ENCODE peak calls at places on chromosomes 16 and 17, in seven cellular contexts. E is Caco-2, N is AG09309, J is neural progenitor cell, A is left ventricle myocardium inferior, F is endodermal cell, X is heart right ventricle. Q is an unnamed sample.

GRCh38 chr17:38850374-38850773 is 3.1 kb downstream of the RPL23 start:
- DNase-seq in E (no peak), N (no peak), J (no peak), A (no peak), F (no peak), X (no peak), Q (no peak)

GRCh38 chr16:84735846-84736586 is 36.2 kb downstream of the USP10 start:
- DNase-seq in E (no peak), N (no peak), J (no peak), A (no peak), F (no peak), X (peak; percentile 45), Q (peak; percentile 36)

GRCh38 chr17:14873996-14874395 is 391.1 kb downstream of the PMP22 start:
- DNase-seq in E (no peak), N (peak; percentile 39), J (no peak), A (no peak), F (no peak), X (no peak), Q (no peak)

GRCh38 chr17:81440511-81441244 is 45.4 kb downstream of the BAHCC1 start:
- DNase-seq in E (peak; percentile 65), N (no peak), J (peak; percentile 80), A (no peak), F (peak; percentile 97), X (no peak), Q (no peak)

GRCh38 chr16:35221482-35222185 is 1762.2 kb downstream of the TP53TG3F start:
- DNase-seq in E (no peak), N (no peak), J (no peak), A (no peak), F (no peak), X (no peak), Q (no peak)

GRCh38 chr17:149897-150575 is 12.7 kb downstream of the SCGB1C2 start:
- DNase-seq in E (peak; percentile 39), N (no peak), J (no peak), A (peak; percentile 5), F (no peak), X (no peak), Q (no peak)

GRCh38 chr16:81523387-81524115 is 78.9 kb downstream of the CMIP start:
- DNase-seq in E (no peak), N (peak; percentile 18), J (no peak), A (no peak), F (no peak), X (no peak), Q (peak; percentile 99)

GRCh38 chr17:9360610-9361571 is 214.7 kb downstream of the STX8 start:
- DNase-seq in E (no peak), N (peak; percentile 53), J (no peak), A (no peak), F (no peak), X (peak; percentile 11), Q (peak; percentile 66)

GRCh38 chr16:3134338-3135119 is at the start of gene ZNF213:
- DNase-seq in E (peak; percentile 96), N (peak; percentile 90), J (peak; percentile 99), A (peak; percentile 94), F (peak; percentile 98), X (peak; percentile 97), Q (peak; percentile 99)

GRCh38 chr16:46748775-46749705 is 896 bp upstream of the MYLK3 start:
- DNase-seq in E (no peak), N (no peak), J (no peak), A (peak; percentile 82), F (peak; percentile 58), X (peak; percentile 78), Q (no peak)

GRCh38 chr16:12455287-12455798 is 348.3 kb downstream of the CPPED1 start:
- DNase-seq in E (peak; percentile 57), N (no peak), J (peak; percentile 85), A (peak; percentile 42), F (peak; percentile 93), X (peak; percentile 40), Q (peak; percentile 56)

GRCh38 chr17:32007463-32008298 is 498 bp downstream of the LRRC37B start:
- DNase-seq in E (no peak), N (no peak), J (peak; percentile 67), A (no peak), F (peak; percentile 85), X (peak; percentile 15), Q (peak; percentile 26)

GRCh38 chr17:40936437-40936971 is 942 bp downstream of the KRT23 start:
- DNase-seq in E (peak; percentile 57), N (no peak), J (no peak), A (no peak), F (no peak), X (no peak), Q (peak; percentile 56)

DNA sequence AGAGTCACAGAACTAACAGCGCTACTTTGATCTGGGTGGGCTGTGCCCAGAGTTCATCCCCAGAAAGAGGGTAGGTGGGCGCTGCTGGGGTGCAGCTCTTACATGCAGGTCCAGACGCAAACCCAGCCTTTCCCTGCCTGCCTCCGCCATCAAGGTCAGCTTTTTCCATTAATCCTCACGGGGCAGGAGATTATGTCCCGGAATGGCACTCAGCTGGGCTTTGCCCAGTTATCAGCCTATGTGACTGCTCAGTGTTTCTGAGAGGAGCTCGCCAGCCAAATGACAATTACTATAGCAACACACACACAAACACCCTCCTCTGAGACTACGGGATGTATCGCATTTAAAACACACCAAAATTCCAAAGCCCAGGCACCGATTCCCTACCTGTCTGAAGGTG is 20.1 kb downstream of the GLYR1 start:
- DNase-seq in E (no peak), N (no peak), J (no peak), A (peak; percentile 50), F (no peak), X (peak; percentile 63), Q (no peak)
- TF ChIP-seq CTCF in E (no peak), N (no peak), J (no peak), A (no peak), F (no peak), X (no peak), Q (no peak)

GRCh38 chr17:42025191-42025579 is 5.3 kb downstream of the NKIRAS2 start:
- DNase-seq in E (no peak), N (no peak), J (no peak), A (no peak), F (no peak), X (no peak), Q (no peak)

GRCh38 chr17:42026821-42027539 is 7.1 kb downstream of the NKIRAS2 start:
- DNase-seq in E (no peak), N (no peak), J (peak; percentile 53), A (no peak), F (no peak), X (no peak), Q (no peak)

GRCh38 chr17:42027540-42027889 is 7.6 kb downstream of the NKIRAS2 start:
- DNase-seq in E (no peak), N (no peak), J (no peak), A (no peak), F (no peak), X (no peak), Q (no peak)

GRCh38 chr17:42028791-42029127 is 8.9 kb downstream of the NKIRAS2 start:
- DNase-seq in E (no peak), N (no peak), J (no peak), A (no peak), F (no peak), X (no peak), Q (no peak)

GRCh38 chr17:42027961-42028790 is 8.3 kb downstream of the NKIRAS2 start:
- DNase-seq in E (no peak), N (no peak), J (peak; percentile 71), A (no peak), F (peak; percentile 94), X (no peak), Q (no peak)
- TF ChIP-seq CTCF in E (peak; percentile 29), N (peak; percentile 27), J (peak; percentile 47), A (no peak), F (peak; percentile 80), X (no peak), Q (no peak)

GRCh38 chr17:78144146-78144719 is 2.0 kb upstream of the C17orf99 start:
- DNase-seq in E (no peak), N (peak; percentile 14), J (no peak), A (peak; percentile 92), F (peak; percentile 54), X (peak; percentile 90), Q (peak; percentile 70)
- TF ChIP-seq CTCF in E (no peak), N (no peak), J (no peak), A (no peak), F (no peak), X (no peak), Q (no peak)

GRCh38 chr16:57233944-57234706 is 10.9 kb upstream of the ARL2BP start:
- DNase-seq in E (no peak), N (no peak), J (no peak), A (no peak), F (no peak), X (no peak), Q (no peak)
- TF ChIP-seq CTCF in E (no peak), N (no peak), J (no peak), A (no peak), F (no peak), X (no peak), Q (no peak)

GRCh38 chr16:66419527-66419926 is 7.6 kb upstream of the BEAN1 start:
- DNase-seq in E (no peak), N (no peak), J (peak; percentile 20), A (no peak), F (peak; percentile 74), X (no peak), Q (no peak)

GRCh38 chr16:66420396-66420795 is 6.7 kb upstream of the BEAN1 start:
- DNase-seq in E (no peak), N (no peak), J (no peak), A (no peak), F (no peak), X (no peak), Q (no peak)

GRCh38 chr16:66421891-66422290 is 5.2 kb upstream of the BEAN1 start:
- DNase-seq in E (no peak), N (no peak), J (no peak), A (no peak), F (no peak), X (no peak), Q (no peak)

GRCh38 chr16:66423177-66423576 is 3.9 kb upstream of the BEAN1 start:
- DNase-seq in E (no peak), N (no peak), J (no peak), A (no peak), F (no peak), X (no peak), Q (no peak)

DNA sequence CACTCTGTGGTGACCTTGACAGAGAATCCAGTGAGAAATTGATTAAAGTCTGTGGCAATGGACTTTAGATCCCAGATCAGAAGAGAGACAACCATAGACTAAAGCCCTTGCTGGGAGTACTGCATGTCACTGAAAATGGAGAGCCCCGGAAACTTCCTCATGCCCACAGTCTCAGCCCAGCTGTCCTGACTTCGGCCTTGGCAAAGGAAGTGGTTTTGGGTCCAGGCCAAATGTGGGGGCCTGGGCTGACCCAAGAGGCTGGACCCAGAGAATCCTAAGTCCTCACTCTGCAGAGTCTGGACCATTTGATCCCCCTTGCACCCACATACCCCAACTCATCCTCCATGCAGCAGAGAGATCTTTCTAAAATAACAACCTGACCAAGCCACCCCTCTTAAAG is 4.7 kb upstream of the BEAN1 start:
- DNase-seq in E (no peak), N (no peak), J (no peak), A (no peak), F (peak; percentile 10), X (no peak), Q (no peak)
- TF ChIP-seq CTCF in E (no peak), N (no peak), J (no peak), A (no peak), F (no peak), X (no peak), Q (no peak)

Q was measured in MCF 10A.